ENCODE peak calls at places on chromosomes 7 and 10, in ten cellular contexts. U is tibial nerve, Z is fibroblast of lung, W is left ventricle myocardium inferior, Q is uterus, I is Panc1, A is heart right ventricle, G is transverse colon, S is PC-9, P is endodermal cell. O is an unnamed sample.
A peak's percentile ranks its signal among the peaks of the same experiment; 100 is the strongest.

GRCh38 chr7:1501487-1502270 is 2.5 kb downstream of the INTS1 start:
- DNase-seq in G (no peak), Z (no peak), W (no peak), U (no peak), S (no peak), P (no peak), Q (no peak), A (no peak), I (no peak), O (no peak)

GRCh38 chr7:24039991-24040390 is 244.0 kb upstream of the NPY start:
- DNase-seq in P (no peak), W (no peak), Q (no peak), Z (no peak), S (no peak), G (no peak), I (no peak), U (no peak), A (no peak), O (no peak)

GRCh38 chr10:27998954-27999275 is at the start of gene ODAD2:
- DNase-seq in I (no peak), Z (no peak), S (no peak), A (no peak), P (no peak), G (no peak), W (no peak), Q (no peak), U (no peak), O (no peak)

GRCh38 chr10:69048103-69048502 is 39.8 kb upstream of the SRGN start:
- DNase-seq in Q (no peak), U (no peak), Z (peak; percentile 72), I (no peak), P (no peak), W (peak; percentile 33), A (no peak), G (no peak), S (no peak), O (no peak)

GRCh38 chr10:124717911-124718734 is 26.1 kb downstream of the FAM53B start:
- DNase-seq in I (no peak), S (peak; percentile 39), U (no peak), Q (peak; percentile 68), P (no peak), Z (no peak), W (no peak), A (no peak), G (no peak), O (peak; percentile 86)

GRCh38 chr7:116211006-116211912 is 920 bp downstream of the TES start:
- DNase-seq in I (peak; percentile 96), P (peak; percentile 92), Z (peak; percentile 91), G (peak; percentile 92), A (peak; percentile 64), U (peak; percentile 33), W (peak; percentile 67), Q (peak; percentile 77), S (peak; percentile 92), O (peak; percentile 85)

GRCh38 chr10:122164028-122164601 is 107.0 kb upstream of the BTBD16 start:
- DNase-seq in S (no peak), W (no peak), U (no peak), P (peak; percentile 80), Q (no peak), Z (peak; percentile 38), G (no peak), A (no peak), I (no peak), O (no peak)

GRCh38 chr10:47374611-47375536 is 9.2 kb downstream of the ZNF488 start:
- DNase-seq in S (no peak), I (no peak), A (no peak), W (no peak), Q (no peak), P (peak; percentile 21), Z (peak; percentile 77), U (no peak), G (no peak), O (no peak)

GRCh38 chr7:92695308-92696261 is 105.4 kb upstream of the FAM133B start:
- DNase-seq in W (peak; percentile 23), I (peak; percentile 47), U (no peak), P (peak; percentile 84), Z (peak; percentile 94), S (peak; percentile 78), Q (peak; percentile 38), A (peak; percentile 31), G (peak; percentile 91), O (no peak)

GRCh38 chr10:9342865-9343450 is 1288.5 kb downstream of the GATA3 start:
- DNase-seq in W (no peak), S (no peak), P (no peak), U (no peak), Q (no peak), G (no peak), A (no peak), Z (peak; percentile 65), I (peak; percentile 8), O (peak; percentile 16)

GRCh38 chr7:46979439-46979838 is 602.5 kb downstream of the TNS3 start:
- DNase-seq in Q (no peak), Z (no peak), I (no peak), G (no peak), P (no peak), A (no peak), U (no peak), W (no peak), S (no peak), O (no peak)

GRCh38 chr10:102069066-102069465 is 3.9 kb downstream of the HPS6 start:
- DNase-seq in U (no peak), G (no peak), P (no peak), W (no peak), Q (no peak), Z (no peak), A (no peak), I (no peak), S (no peak), O (no peak)

GRCh38 chr7:27182861-27183681 is 2.0 kb downstream of the HOXA11 start:
- DNase-seq in Q (peak; percentile 32), P (peak; percentile 89), S (no peak), W (no peak), Z (no peak), A (no peak), G (peak; percentile 20), I (no peak), U (peak; percentile 13), O (no peak)

GRCh38 chr7:23183279-23184012 is 1.6 kb downstream of the NUP42 start:
- DNase-seq in U (no peak), P (no peak), Q (no peak), Z (no peak), I (no peak), G (no peak), S (peak; percentile 34), A (no peak), W (no peak), O (no peak)

GRCh38 chr7:35869810-35870209 is 69.0 kb downstream of the SEPTIN7 start:
- DNase-seq in Q (no peak), P (no peak), U (no peak), S (no peak), G (no peak), A (no peak), W (no peak), I (no peak), Z (peak; percentile 19), O (no peak)

GRCh38 chr10:119620241-119620753 is 23.5 kb upstream of the TIAL1 start:
- DNase-seq in A (no peak), W (no peak), G (no peak), I (no peak), S (no peak), P (no peak), Q (no peak), Z (peak; percentile 40), U (no peak), O (no peak)

GRCh38 chr7:84502222-84502621 is 307.6 kb upstream of the SEMA3A start:
- DNase-seq in P (no peak), G (no peak), S (no peak), W (no peak), Z (no peak), I (no peak), A (no peak), Q (no peak), U (no peak), O (no peak)

GRCh38 chr7:134014935-134015334 is 112.2 kb upstream of the LRGUK start:
- DNase-seq in S (no peak), Q (no peak), I (no peak), P (no peak), U (no peak), A (no peak), W (no peak), Z (no peak), G (no peak), O (no peak)

DNA sequence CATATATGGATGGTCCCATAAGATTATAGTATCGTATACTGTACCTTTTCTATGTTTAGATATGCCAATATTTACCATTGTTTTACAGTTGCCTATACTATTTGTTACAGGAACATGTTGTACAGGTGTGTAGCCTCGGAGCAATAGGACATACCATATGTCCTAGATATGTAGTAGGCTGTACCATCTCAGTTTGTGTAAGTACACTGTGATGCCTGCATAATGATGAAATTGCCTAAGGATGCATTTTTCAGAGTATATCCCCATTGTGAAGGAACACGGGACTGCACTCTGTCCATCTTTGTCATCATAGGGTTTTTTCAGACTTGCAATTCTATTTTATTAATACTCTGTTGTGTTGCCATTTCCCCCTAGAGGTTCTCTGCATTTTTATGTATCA is 50.1 kb downstream of the MCU start:
- DNase-seq in W (no peak), G (no peak), I (no peak), A (no peak), U (no peak), Z (no peak), P (no peak), Q (no peak), S (no peak), O (no peak)
- H3K4me1 ChIP-seq in W (peaks cover 72% of the 10 kb centered on the region), G (peaks cover 5% of the 10 kb centered on the region), I (no peaks in the 10 kb centered on the region), A (peaks cover 45% of the 10 kb centered on the region), U (no peaks in the 10 kb centered on the region), Z (peaks cover 3% of the 10 kb centered on the region), P (peaks cover 8% of the 10 kb centered on the region), Q (no peaks in the 10 kb centered on the region), S (peaks cover 59% of the 10 kb centered on the region), O (no peaks in the 10 kb centered on the region)

GRCh38 chr7:78768859-78769258 is 684.6 kb downstream of the MAGI2 start:
- DNase-seq in G (no peak), U (no peak), A (no peak), Q (no peak), S (no peak), I (no peak), W (no peak), Z (no peak), P (peak; percentile 54), O (no peak)
- H3K27ac ChIP-seq in G (no peak overlapping the region), U (no peak overlapping the region), A (no peak overlapping the region), Q (no peak overlapping the region), S (no peak overlapping the region), I (no peak overlapping the region), W (no peak overlapping the region), Z (no peak overlapping the region), P (no peak overlapping the region), O (no peak overlapping the region)

DNA sequence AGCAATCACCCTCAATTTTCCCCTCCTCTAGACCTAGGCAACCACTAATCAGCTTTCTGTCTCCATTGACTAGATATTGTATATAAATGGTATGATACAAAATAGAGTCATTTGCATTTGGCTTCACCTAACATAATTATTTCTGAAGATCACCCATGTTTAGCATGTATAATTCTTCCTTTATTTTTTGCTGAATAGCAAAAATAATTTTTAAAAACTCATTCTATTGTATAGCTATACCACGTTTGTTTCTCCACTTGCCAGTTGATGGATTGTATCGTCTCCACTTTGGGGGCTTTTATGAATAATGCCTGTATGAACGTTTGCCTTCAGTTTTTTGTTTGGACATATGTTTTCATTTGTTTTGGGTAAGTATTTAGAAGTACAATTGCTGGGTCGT is 95.3 kb downstream of the ZNRF2 start:
- DNase-seq in P (no peak), G (no peak), Z (no peak), Q (no peak), A (no peak), I (no peak), W (no peak), S (no peak), U (no peak), O (no peak)
- H3K36me3 ChIP-seq in P (no peaks in the 10 kb centered on the region), G (no peaks in the 10 kb centered on the region), Z (no peaks in the 10 kb centered on the region), Q (no peaks in the 10 kb centered on the region), A (no peaks in the 10 kb centered on the region), I (no peaks in the 10 kb centered on the region), W (no peaks in the 10 kb centered on the region), S (no peaks in the 10 kb centered on the region), U (no peaks in the 10 kb centered on the region), O (no peaks in the 10 kb centered on the region)

GRCh38 chr7:80636709-80637108 is 1.7 kb upstream of the CD36 start:
- DNase-seq in Q (no peak), I (no peak), U (no peak), W (no peak), A (no peak), S (no peak), G (no peak), P (no peak), Z (no peak), O (no peak)
- H3K4me1 ChIP-seq in Q (no peaks in the 10 kb centered on the region), I (no peaks in the 10 kb centered on the region), U (no peaks in the 10 kb centered on the region), W (peaks cover 70% of the 10 kb centered on the region), A (peaks cover 70% of the 10 kb centered on the region), S (peaks cover 10% of the 10 kb centered on the region), G (peaks cover 4% of the 10 kb centered on the region), P (no peaks in the 10 kb centered on the region), Z (peaks cover 25% of the 10 kb centered on the region), O (no peaks in the 10 kb centered on the region)